ENCODE peak calls at places on chromosomes 6 and 20, in four cellular contexts. Q is Panc1, F is HepG2, C is HCT116. M is an unnamed sample.
A peak's percentile ranks its signal among the peaks of the same experiment; 100 is the strongest.

GRCh38 chr20:17594443-17594842 is 24.6 kb downstream of the DSTN start:
- DNase-seq in Q (no peak), F (no peak), C (no peak), M (no peak)

GRCh38 chr6:90222724-90223198 is 73.9 kb downstream of the BACH2 start:
- DNase-seq in Q (no peak), F (peak; percentile 27), C (peak; percentile 96), M (no peak)

GRCh38 chr6:17867880-17868279 is 119.6 kb downstream of the KIF13A start:
- DNase-seq in Q (no peak), F (peak; percentile 27), C (no peak), M (no peak)

GRCh38 chr6:1396952-1397868 is 7.8 kb downstream of the FOXF2 start:
- DNase-seq in Q (peak; percentile 61), F (peak; percentile 31), C (peak; percentile 54), M (peak; percentile 82)

GRCh38 chr6:38508894-38509293 is 130.8 kb downstream of the BTBD9 start:
- DNase-seq in Q (no peak), F (peak; percentile 20), C (no peak), M (no peak)

GRCh38 chr20:44942264-44942973 is 17.8 kb downstream of the TOMM34 start:
- DNase-seq in Q (no peak), F (peak; percentile 21), C (no peak), M (peak; percentile 20)

GRCh38 chr20:25256226-25256859 is 8.5 kb downstream of the PYGB start:
- DNase-seq in Q (no peak), F (no peak), C (no peak), M (no peak)

GRCh38 chr20:16147221-16147620 is 426.0 kb downstream of the KIF16B start:
- DNase-seq in Q (no peak), F (no peak), C (no peak), M (no peak)

GRCh38 chr20:2624190-2624589 is 28.2 kb upstream of the NOP56 start:
- DNase-seq in Q (no peak), F (no peak), C (no peak), M (no peak)

GRCh38 chr6:41966961-41967311 is 25.3 kb upstream of the CCND3 start:
- DNase-seq in Q (no peak), F (peak; percentile 84), C (peak; percentile 80), M (peak; percentile 82)

GRCh38 chr6:100479180-100480035 is 14.7 kb upstream of the SIM1 start:
- DNase-seq in Q (peak; percentile 57), F (peak; percentile 27), C (peak; percentile 54), M (peak; percentile 40)

GRCh38 chr20:46304852-46305251 is 3.4 kb downstream of the CDH22 start:
- DNase-seq in Q (no peak), F (no peak), C (no peak), M (no peak)

GRCh38 chr20:62473717-62474584 is 1.8 kb downstream of the GATA5 start:
- DNase-seq in Q (no peak), F (no peak), C (no peak), M (no peak)

GRCh38 chr6:16511048-16511660 is 250.1 kb downstream of the ATXN1 start:
- DNase-seq in Q (peak; percentile 15), F (peak; percentile 44), C (no peak), M (peak; percentile 31)

GRCh38 chr20:35232575-35232974 is 6.1 kb downstream of the MMP24 start:
- DNase-seq in Q (no peak), F (no peak), C (no peak), M (no peak)

GRCh38 chr6:102619585-102619984 is 1226.1 kb downstream of the GRIK2 start:
- DNase-seq in Q (no peak), F (peak; percentile 2), C (peak; percentile 1), M (no peak)

GRCh38 chr6:150478651-150479498 is 110.1 kb downstream of the IYD start:
- DNase-seq in Q (no peak), F (no peak), C (no peak), M (no peak)

GRCh38 chr6:15751721-15752350 is 89.0 kb upstream of the DTNBP1 start:
- DNase-seq in Q (no peak), F (no peak), C (no peak), M (no peak)

GRCh38 chr6:168035098-168035660 is 37.7 kb downstream of the KIF25 start:
- DNase-seq in Q (no peak), F (no peak), C (no peak), M (peak; percentile 94)

GRCh38 chr6:167745660-167746376 is 80.9 kb upstream of the AFDN start:
- DNase-seq in Q (no peak), F (no peak), C (no peak), M (no peak)

GRCh38 chr6:77467038-77467437 is 3.7 kb upstream of the HTR1B start:
- DNase-seq in Q (no peak), F (no peak), C (no peak), M (no peak)

GRCh38 chr20:48909910-48910309 is 11.6 kb upstream of the ARFGEF2 start:
- DNase-seq in Q (no peak), F (no peak), C (no peak), M (no peak)

GRCh38 chr6:7087066-7087465 is 20.7 kb upstream of the RREB1 start:
- DNase-seq in Q (no peak), F (no peak), C (no peak), M (no peak)

GRCh38 chr6:40695114-40695513 is 108.0 kb upstream of the LRFN2 start:
- DNase-seq in Q (no peak), F (no peak), C (no peak), M (no peak)

GRCh38 chr6:155420492-155420891 is 35.1 kb downstream of the NOX3 start:
- DNase-seq in Q (no peak), F (no peak), C (no peak), M (no peak)

GRCh38 chr6:156395276-156395675 is 381.9 kb upstream of the ARID1B start:
- DNase-seq in Q (no peak), F (no peak), C (no peak), M (no peak)

GRCh38 chr6:52385074-52385473 is 23.1 kb downstream of the PAQR8 start:
- DNase-seq in Q (no peak), F (no peak), C (no peak), M (no peak)

GRCh38 chr6:165049362-165049761 is 260.0 kb downstream of the C6orf118 start:
- DNase-seq in Q (no peak), F (peak; percentile 32), C (peak; percentile 21), M (peak; percentile 76)

GRCh38 chr20:51462566-51463276 is 79.8 kb downstream of the NFATC2 start:
- DNase-seq in Q (no peak), F (no peak), C (no peak), M (no peak)

GRCh38 chr20:4544765-4545164 is 176.9 kb upstream of the PRND start:
- DNase-seq in Q (no peak), F (no peak), C (no peak), M (no peak)

GRCh38 chr6:16799279-16800193 is 38.3 kb upstream of the ATXN1 start:
- DNase-seq in Q (peak; percentile 12), F (peak; percentile 74), C (no peak), M (no peak)

GRCh38 chr20:4885877-4886276 is 115.4 kb downstream of the SLC23A2 start:
- DNase-seq in Q (no peak), F (no peak), C (no peak), M (no peak)

GRCh38 chr6:105645958-105646357 is 243.1 kb upstream of the PREP start:
- DNase-seq in Q (no peak), F (no peak), C (no peak), M (no peak)

GRCh38 chr20:40564997-40565680 is 123.9 kb downstream of the MAFB start:
- DNase-seq in Q (no peak), F (no peak), C (peak; percentile 71), M (no peak)

GRCh38 chr6:35048031-35048613 is 93.0 kb downstream of the TCP11 start:
- DNase-seq in Q (no peak), F (no peak), C (no peak), M (no peak)

GRCh38 chr6:149859938-149860337 is 4.2 kb downstream of the LRP11 start:
- DNase-seq in Q (no peak), F (peak; percentile 52), C (no peak), M (no peak)

GRCh38 chr6:134925800-134926199 is 24.1 kb downstream of the ALDH8A1 start:
- DNase-seq in Q (no peak), F (no peak), C (no peak), M (no peak)
- TF ChIP-seq TCF7L2 in Q (no peak), F (no peak), C (no peak), M (no peak)

GRCh38 chr20:18738055-18738454 is 75.5 kb upstream of the SCP2D1 start:
- DNase-seq in Q (no peak), F (no peak), C (no peak), M (peak; percentile 40)
- TF ChIP-seq TCF7L2 in Q (no peak), F (no peak), C (no peak), M (no peak)

GRCh38 chr6:82917346-82918064 is 148.1 kb downstream of the UBE3D start:
- DNase-seq in Q (no peak), F (no peak), C (no peak), M (no peak)
- TF ChIP-seq TCF7L2 in Q (no peak), F (no peak), C (no peak), M (no peak)

GRCh38 chr6:130500693-130501092 is 134.9 kb downstream of the TMEM200A start:
- DNase-seq in Q (no peak), F (no peak), C (no peak), M (no peak)

GRCh38 chr6:130505808-130506207 is 140.0 kb downstream of the TMEM200A start:
- DNase-seq in Q (no peak), F (no peak), C (no peak), M (no peak)

DNA sequence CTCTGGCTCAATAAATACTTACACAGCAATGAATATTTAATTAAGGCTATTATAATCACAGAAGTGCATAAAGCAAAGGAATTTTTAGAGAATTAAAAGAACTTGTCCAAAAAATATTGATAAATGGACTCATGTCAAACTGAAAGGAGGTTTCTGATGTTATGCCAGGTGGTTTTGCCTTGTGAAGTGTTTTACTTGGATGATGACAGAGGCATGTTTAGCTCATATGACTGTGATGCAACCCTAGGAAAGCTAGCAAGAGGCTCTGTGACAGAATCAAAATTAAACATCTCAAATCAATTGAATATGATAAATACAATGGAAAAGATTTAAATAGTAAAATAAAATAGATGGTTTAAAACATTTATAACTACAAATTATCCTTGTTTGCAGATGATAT is 137.3 kb downstream of the TMEM200A start:
- DNase-seq in Q (no peak), F (no peak), C (no peak), M (no peak)
- TF ChIP-seq TCF7L2 in Q (no peak), F (no peak), C (no peak), M (no peak)

M was measured in K562.